ENCODE peak calls at places on chromosomes 11 and 22, in nine cellular contexts. W, Z, A, M, R, F, N, E and D are unnamed samples.

GRCh38 chr22:44752285-44753188 is at the start of gene ARHGAP8:
- DNase-seq in M (no peak), N (no peak), W (no peak), F (no peak), A (no peak), R (no peak), Z (no peak), E (peak), D (no peak)

GRCh38 chr22:19964701-19965386 is 23.2 kb upstream of the TXNRD2 start:
- DNase-seq in A (no peak), Z (no peak), R (no peak), W (no peak), N (no peak), M (no peak), F (no peak), E (no peak), D (no peak)

GRCh38 chr22:46421272-46421671 is 85.8 kb downstream of the TRMU start:
- DNase-seq in N (no peak), M (no peak), W (no peak), A (no peak), E (no peak), Z (peak), R (peak), F (no peak), D (no peak)

GRCh38 chr22:24006914-24007214 is 1.6 kb upstream of the GSTT4 start:
- DNase-seq in E (no peak), M (no peak), R (no peak), N (no peak), W (no peak), F (no peak), A (no peak), Z (no peak), D (no peak)

GRCh38 chr22:26122920-26123468 is 46.3 kb upstream of the SEZ6L start:
- DNase-seq in N (no peak), A (no peak), E (no peak), M (no peak), W (no peak), F (no peak), Z (no peak), R (no peak), D (no peak)

GRCh38 chr22:33302049-33302545 is 243.9 kb upstream of the SYN3 start:
- DNase-seq in M (peak), R (peak), E (peak), W (peak), F (peak), N (peak), A (peak), Z (peak), D (peak)

GRCh38 chr11:12287009-12287373 is 90.4 kb upstream of the PARVA start:
- DNase-seq in E (peak), N (peak), W (peak), Z (no peak), F (peak), R (no peak), A (peak), M (no peak), D (peak)

GRCh38 chr22:37485006-37485713 is 1.0 kb downstream of the MFNG start:
- DNase-seq in R (peak), W (peak), A (no peak), Z (peak), F (no peak), M (no peak), E (no peak), N (no peak), D (no peak)

GRCh38 chr11:71283960-71284359 is 31.6 kb upstream of the SHANK2 start:
- DNase-seq in Z (no peak), W (no peak), F (no peak), M (no peak), A (no peak), N (no peak), R (no peak), E (peak), D (no peak)

GRCh38 chr22:26646158-26646557 is 11.2 kb upstream of the MIAT start:
- DNase-seq in E (no peak), F (no peak), R (no peak), M (no peak), Z (no peak), W (no peak), A (no peak), N (no peak), D (no peak)

GRCh38 chr11:30503156-30503555 is 83.0 kb downstream of the MPPED2 start:
- DNase-seq in A (no peak), E (no peak), W (no peak), Z (no peak), F (no peak), N (no peak), M (no peak), R (no peak), D (no peak)

GRCh38 chr22:46604306-46604690 is 15.9 kb upstream of the GRAMD4 start:
- DNase-seq in F (peak), W (peak), Z (no peak), M (no peak), A (no peak), N (peak), R (peak), E (no peak), D (no peak)

GRCh38 chr11:88345949-88346348 is 8.4 kb upstream of the CTSC start:
- DNase-seq in W (no peak), F (no peak), A (no peak), M (no peak), R (no peak), E (no peak), Z (no peak), N (no peak), D (no peak)

GRCh38 chr11:88313441-88313840 is 24.1 kb downstream of the CTSC start:
- DNase-seq in R (no peak), E (no peak), M (no peak), Z (no peak), A (no peak), N (no peak), F (no peak), W (no peak), D (no peak)

GRCh38 chr11:70073188-70073817 is 4.8 kb upstream of the ANO1 start:
- DNase-seq in R (no peak), W (no peak), F (no peak), M (no peak), N (peak), A (no peak), Z (no peak), E (peak), D (no peak)

GRCh38 chr22:31923761-31924160 is 20.6 kb upstream of the YWHAH start:
- DNase-seq in M (no peak), N (no peak), W (no peak), Z (no peak), A (no peak), E (no peak), F (no peak), R (no peak), D (no peak)

GRCh38 chr11:44684886-44685285 is 41.9 kb upstream of the TSPAN18 start:
- DNase-seq in W (no peak), R (no peak), F (no peak), E (no peak), Z (no peak), A (no peak), M (no peak), N (no peak), D (no peak)

GRCh38 chr11:44680982-44681597 is 45.7 kb upstream of the TSPAN18 start:
- DNase-seq in W (no peak), A (no peak), Z (no peak), M (no peak), R (peak), N (no peak), F (no peak), E (no peak), D (no peak)

GRCh38 chr11:44675906-44676305 is 50.9 kb upstream of the TSPAN18 start:
- DNase-seq in M (no peak), R (no peak), E (no peak), A (no peak), F (no peak), W (no peak), N (no peak), Z (no peak), D (no peak)

GRCh38 chr11:44687310-44687842 is 39.4 kb upstream of the TSPAN18 start:
- DNase-seq in M (no peak), F (no peak), E (no peak), A (no peak), R (no peak), Z (no peak), N (no peak), W (no peak), D (no peak)

DNA sequence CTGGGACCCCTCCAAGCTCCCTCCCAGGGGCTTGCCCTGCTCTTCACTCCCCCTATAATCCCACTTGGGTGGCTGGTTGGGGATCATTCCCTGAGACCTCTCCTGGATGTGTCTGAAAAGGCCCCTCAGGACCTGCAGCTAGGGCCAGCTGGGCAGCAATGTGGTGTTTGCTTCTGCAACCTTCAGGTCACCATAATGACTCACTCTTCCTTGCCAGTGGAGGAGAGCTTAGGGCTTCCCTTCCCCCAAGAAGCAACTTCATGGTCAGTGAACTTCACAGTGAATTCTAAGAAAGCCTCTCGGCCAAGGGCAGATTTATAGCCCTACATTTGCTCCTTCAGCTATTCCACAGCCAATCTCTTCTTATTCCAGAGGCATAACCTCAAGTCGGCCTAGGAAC is 45.1 kb upstream of the TSPAN18 start:
- DNase-seq in M (no peak), E (no peak), F (no peak), Z (no peak), R (no peak), N (peak), A (no peak), W (peak), D (no peak)
- TF ChIP-seq CTCF in M (no peak), E (no peak), F (no peak), Z (no peak), R (no peak), N (no peak), A (no peak), W (no peak), D (no peak)

GRCh38 chr11:33835143-33835878 is 56.6 kb downstream of the LMO2 start:
- DNase-seq in M (no peak), A (no peak), Z (peak), F (peak), N (peak), W (peak), R (no peak), E (no peak), D (peak)
- TF ChIP-seq CTCF in M (peak), A (no peak), Z (peak), F (no peak), N (peak), W (peak), R (peak), E (peak), D (peak)

DNA sequence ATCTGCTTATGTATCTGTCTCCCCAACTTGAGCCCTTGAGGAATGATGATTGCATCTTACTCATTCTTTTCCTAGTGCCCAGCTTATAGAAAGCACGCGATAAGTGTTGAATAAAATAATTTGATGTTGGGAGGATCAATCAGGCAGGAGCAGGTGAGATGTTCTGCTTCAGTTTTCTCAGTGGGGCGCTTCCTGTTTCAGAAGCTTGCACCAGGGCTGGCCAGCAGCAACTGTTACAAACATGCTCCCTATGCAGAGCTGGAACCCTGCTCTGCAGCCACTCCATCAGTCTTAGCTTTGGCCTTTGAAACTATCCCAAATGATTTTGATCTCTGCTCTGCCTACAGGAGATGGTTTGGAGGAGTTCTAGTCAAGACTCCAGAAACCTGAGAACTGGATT is 3.9 kb downstream of the ENDOD1 start:
- DNase-seq in A (no peak), Z (peak), M (no peak), W (no peak), E (no peak), F (no peak), R (no peak), N (no peak), D (no peak)
- TF ChIP-seq CTCF in A (no peak), Z (no peak), M (no peak), W (no peak), E (no peak), F (no peak), R (no peak), N (no peak), D (no peak)

GRCh38 chr11:9313648-9314290 is 624 bp downstream of the TMEM41B start:
- DNase-seq in W (peak), N (peak), Z (peak), A (no peak), F (no peak), E (no peak), M (no peak), R (peak), D (no peak)

GRCh38 chr11:9310485-9310884 is 3.9 kb downstream of the TMEM41B start:
- DNase-seq in F (no peak), W (no peak), R (no peak), M (no peak), N (no peak), A (no peak), Z (no peak), E (no peak), D (no peak)

GRCh38 chr11:9316334-9316733 is 1.9 kb upstream of the TMEM41B start:
- DNase-seq in R (no peak), N (no peak), F (no peak), M (no peak), Z (no peak), A (no peak), W (no peak), E (no peak), D (no peak)

GRCh38 chr11:9315078-9315688 is 790 bp upstream of the TMEM41B start:
- DNase-seq in Z (no peak), N (no peak), M (no peak), A (peak), W (peak), R (no peak), F (no peak), E (no peak), D (no peak)

GRCh38 chr11:9314291-9315077 is at the start of gene TMEM41B:
- DNase-seq in W (peak), A (peak), Z (peak), E (peak), M (peak), N (peak), R (peak), F (peak), D (peak)
- TF ChIP-seq CTCF in W (peak), A (no peak), Z (peak), E (no peak), M (peak), N (no peak), R (no peak), F (no peak), D (peak)

GRCh38 chr11:119728651-119729580 is at the start of gene NECTIN1:
- DNase-seq in W (peak), Z (peak), F (peak), E (peak), R (peak), N (peak), A (peak), M (peak), D (no peak)

GRCh38 chr11:119730347-119730613 is 1.3 kb upstream of the NECTIN1 start:
- DNase-seq in N (no peak), A (no peak), W (no peak), R (no peak), M (no peak), F (no peak), Z (no peak), E (no peak), D (no peak)

GRCh38 chr11:119730789-119731386 is 1.9 kb upstream of the NECTIN1 start:
- DNase-seq in R (no peak), E (no peak), M (no peak), Z (no peak), W (no peak), N (no peak), F (no peak), A (no peak), D (no peak)

GRCh38 chr11:119728226-119728626 is 774 bp downstream of the NECTIN1 start:
- DNase-seq in W (peak), E (peak), F (no peak), R (peak), Z (peak), N (no peak), M (no peak), A (peak), D (no peak)

GRCh38 chr11:119729581-119730346 is 764 bp upstream of the NECTIN1 start:
- DNase-seq in M (peak), W (peak), N (peak), F (peak), R (no peak), Z (no peak), E (peak), A (peak), D (peak)
- TF ChIP-seq CTCF in M (peak), W (no peak), N (no peak), F (peak), R (peak), Z (peak), E (no peak), A (no peak), D (peak)